ENCODE peak calls at places on chromosomes 1 and 21, in ten cellular contexts. One of them, this sample, is unnamed.

GRCh38 chr1:116379674-116380498 is 6.8 kb downstream of the ATP1A1 start:
- DNase-seq in NCI-H510A: no peak
- DNase-seq in stimulated activated naive CD8-positive, alpha-beta T cell treated with anti-CD3 and anti-CD28 coated beads, Interleukin-15, amount 100 ng/mL, for 72 hours: no peak
- DNase-seq in HT1080: no peak
- DNase-seq in EH: no peak
- DNase-seq in iris pigment epithelial cell: no peak
- DNase-seq in amniotic epithelial cell: no peak
- DNase-seq in type B pancreatic cell: no peak
- DNase-seq in sciatic nerve: no peak
- DNase-seq in psoas muscle: no peak
- DNase-seq in this sample: no peak

GRCh38 chr21:17753736-17754135 is 65.4 kb downstream of the C21orf91 start:
- DNase-seq in NCI-H510A: no peak
- DNase-seq in stimulated activated naive CD8-positive, alpha-beta T cell treated with anti-CD3 and anti-CD28 coated beads, Interleukin-15, amount 100 ng/mL, for 72 hours: no peak
- DNase-seq in HT1080: no peak
- DNase-seq in EH: no peak
- DNase-seq in iris pigment epithelial cell: no peak
- DNase-seq in amniotic epithelial cell: no peak
- DNase-seq in type B pancreatic cell: no peak
- DNase-seq in sciatic nerve: no peak
- DNase-seq in psoas muscle: no peak
- DNase-seq in this sample: no peak

GRCh38 chr1:3501856-3502665 is 47.6 kb downstream of the ARHGEF16 start:
- DNase-seq in NCI-H510A: no peak
- DNase-seq in stimulated activated naive CD8-positive, alpha-beta T cell treated with anti-CD3 and anti-CD28 coated beads, Interleukin-15, amount 100 ng/mL, for 72 hours: peak; percentile 37
- DNase-seq in HT1080: peak; percentile 16
- DNase-seq in EH: peak; percentile 38
- DNase-seq in iris pigment epithelial cell: peak; percentile 51
- DNase-seq in amniotic epithelial cell: peak; percentile 13
- DNase-seq in type B pancreatic cell: peak; percentile 87
- DNase-seq in sciatic nerve: peak; percentile 81
- DNase-seq in psoas muscle: peak; percentile 82
- DNase-seq in this sample: peak; percentile 31

GRCh38 chr1:168728452-168729404 is at the start of gene DPT:
- DNase-seq in NCI-H510A: no peak
- DNase-seq in stimulated activated naive CD8-positive, alpha-beta T cell treated with anti-CD3 and anti-CD28 coated beads, Interleukin-15, amount 100 ng/mL, for 72 hours: no peak
- DNase-seq in HT1080: no peak
- DNase-seq in EH: peak; percentile 61
- DNase-seq in iris pigment epithelial cell: no peak
- DNase-seq in amniotic epithelial cell: no peak
- DNase-seq in type B pancreatic cell: no peak
- DNase-seq in sciatic nerve: peak; percentile 70
- DNase-seq in psoas muscle: peak; percentile 63
- DNase-seq in this sample: peak; percentile 64

GRCh38 chr1:9942399-9942938 is 722 bp downstream of the LZIC start:
- DNase-seq in NCI-H510A: peak; percentile 65
- DNase-seq in stimulated activated naive CD8-positive, alpha-beta T cell treated with anti-CD3 and anti-CD28 coated beads, Interleukin-15, amount 100 ng/mL, for 72 hours: peak; percentile 55
- DNase-seq in HT1080: peak; percentile 60
- DNase-seq in EH: peak; percentile 70
- DNase-seq in iris pigment epithelial cell: peak; percentile 62
- DNase-seq in amniotic epithelial cell: peak; percentile 62
- DNase-seq in type B pancreatic cell: no peak
- DNase-seq in sciatic nerve: no peak
- DNase-seq in psoas muscle: no peak
- DNase-seq in this sample: peak; percentile 63

GRCh38 chr21:26659181-26659580 is 86.1 kb upstream of the CYYR1 start:
- DNase-seq in NCI-H510A: no peak
- DNase-seq in stimulated activated naive CD8-positive, alpha-beta T cell treated with anti-CD3 and anti-CD28 coated beads, Interleukin-15, amount 100 ng/mL, for 72 hours: no peak
- DNase-seq in HT1080: peak; percentile 26
- DNase-seq in EH: no peak
- DNase-seq in iris pigment epithelial cell: peak; percentile 1
- DNase-seq in amniotic epithelial cell: no peak
- DNase-seq in type B pancreatic cell: no peak
- DNase-seq in sciatic nerve: no peak
- DNase-seq in psoas muscle: no peak
- DNase-seq in this sample: no peak

GRCh38 chr1:173095632-173096031 is 44.9 kb upstream of the TNFSF18 start:
- DNase-seq in NCI-H510A: no peak
- DNase-seq in stimulated activated naive CD8-positive, alpha-beta T cell treated with anti-CD3 and anti-CD28 coated beads, Interleukin-15, amount 100 ng/mL, for 72 hours: no peak
- DNase-seq in HT1080: peak; percentile 76
- DNase-seq in EH: peak; percentile 93
- DNase-seq in iris pigment epithelial cell: peak; percentile 82
- DNase-seq in amniotic epithelial cell: peak; percentile 68
- DNase-seq in type B pancreatic cell: no peak
- DNase-seq in sciatic nerve: no peak
- DNase-seq in psoas muscle: no peak
- DNase-seq in this sample: peak; percentile 90

GRCh38 chr1:186620951-186621350 is 59.3 kb downstream of the PTGS2 start:
- DNase-seq in NCI-H510A: no peak
- DNase-seq in stimulated activated naive CD8-positive, alpha-beta T cell treated with anti-CD3 and anti-CD28 coated beads, Interleukin-15, amount 100 ng/mL, for 72 hours: peak; percentile 38
- DNase-seq in HT1080: peak; percentile 67
- DNase-seq in EH: peak; percentile 92
- DNase-seq in iris pigment epithelial cell: peak; percentile 94
- DNase-seq in amniotic epithelial cell: peak; percentile 98
- DNase-seq in type B pancreatic cell: no peak
- DNase-seq in sciatic nerve: no peak
- DNase-seq in psoas muscle: no peak
- DNase-seq in this sample: peak; percentile 81

GRCh38 chr1:200260587-200261335 is 149.1 kb downstream of the ZNF281 start:
- DNase-seq in NCI-H510A: no peak
- DNase-seq in stimulated activated naive CD8-positive, alpha-beta T cell treated with anti-CD3 and anti-CD28 coated beads, Interleukin-15, amount 100 ng/mL, for 72 hours: no peak
- DNase-seq in HT1080: no peak
- DNase-seq in EH: peak; percentile 86
- DNase-seq in iris pigment epithelial cell: no peak
- DNase-seq in amniotic epithelial cell: no peak
- DNase-seq in type B pancreatic cell: no peak
- DNase-seq in sciatic nerve: no peak
- DNase-seq in psoas muscle: no peak
- DNase-seq in this sample: no peak

GRCh38 chr1:1080951-1081310 is 6.8 kb upstream of the RNF223 start:
- DNase-seq in NCI-H510A: no peak
- DNase-seq in stimulated activated naive CD8-positive, alpha-beta T cell treated with anti-CD3 and anti-CD28 coated beads, Interleukin-15, amount 100 ng/mL, for 72 hours: peak; percentile 14
- DNase-seq in HT1080: no peak
- DNase-seq in EH: no peak
- DNase-seq in iris pigment epithelial cell: no peak
- DNase-seq in amniotic epithelial cell: no peak
- DNase-seq in type B pancreatic cell: peak; percentile 67
- DNase-seq in sciatic nerve: no peak
- DNase-seq in psoas muscle: peak; percentile 39
- DNase-seq in this sample: no peak

GRCh38 chr1:234256359-234256758 is 116.9 kb upstream of the COA6 start:
- DNase-seq in NCI-H510A: no peak
- DNase-seq in stimulated activated naive CD8-positive, alpha-beta T cell treated with anti-CD3 and anti-CD28 coated beads, Interleukin-15, amount 100 ng/mL, for 72 hours: peak; percentile 42
- DNase-seq in HT1080: peak; percentile 68
- DNase-seq in EH: peak; percentile 73
- DNase-seq in iris pigment epithelial cell: peak; percentile 51
- DNase-seq in amniotic epithelial cell: peak; percentile 57
- DNase-seq in type B pancreatic cell: no peak
- DNase-seq in sciatic nerve: no peak
- DNase-seq in psoas muscle: no peak
- DNase-seq in this sample: peak; percentile 35